ENCODE peak calls at places on chromosomes 16 and 17, in seven cellular contexts. Y, M, C, N, Q, P and A are unnamed samples. For H3K4me1 and H3K27me3, the result is how much of the 10 kb centered on the place peaks cover.

GRCh38 chr17:81349397-81350319 is 45.6 kb upstream of the BAHCC1 start:
- DNase-seq in Y (no peak), M (no peak), C (no peak), N (no peak), Q (no peak), P (no peak), A (no peak)

GRCh38 chr17:59633658-59634359 is 14.1 kb downstream of the CLTC start:
- DNase-seq in Y (no peak), M (no peak), C (no peak), N (no peak), Q (no peak), P (no peak), A (no peak)

GRCh38 chr16:68396481-68396880 is 51.8 kb downstream of the SMPD3 start:
- DNase-seq in Y (peak), M (peak), C (no peak), N (peak), Q (peak), P (no peak), A (no peak)

GRCh38 chr16:57299719-57300386 is 15.4 kb upstream of the PLLP start:
- DNase-seq in Y (peak), M (peak), C (peak), N (peak), Q (peak), P (peak), A (peak)

GRCh38 chr17:34349748-34350147 is 6.5 kb upstream of the CCL13 start:
- DNase-seq in Y (no peak), M (no peak), C (no peak), N (no peak), Q (no peak), P (no peak), A (no peak)

GRCh38 chr16:3485821-3486505 is 9.3 kb downstream of the C16orf90 start:
- DNase-seq in Y (no peak), M (no peak), C (no peak), N (no peak), Q (no peak), P (peak), A (peak)

GRCh38 chr16:82995286-82995926 is 368.6 kb downstream of the CDH13 start:
- DNase-seq in Y (no peak), M (no peak), C (no peak), N (no peak), Q (no peak), P (no peak), A (no peak)

GRCh38 chr17:83186751-83187421 is 107.5 kb downstream of the METRNL start:
- DNase-seq in Y (no peak), M (no peak), C (no peak), N (no peak), Q (no peak), P (no peak), A (no peak)

GRCh38 chr16:49463529-49463928 is 89.9 kb downstream of the C16orf78 start:
- DNase-seq in Y (no peak), M (no peak), C (peak), N (no peak), Q (no peak), P (no peak), A (no peak)

GRCh38 chr16:24980077-24980793 is 34.9 kb downstream of the ARHGAP17 start:
- DNase-seq in Y (no peak), M (no peak), C (no peak), N (peak), Q (no peak), P (no peak), A (no peak)

GRCh38 chr17:49404906-49405305 is 9.8 kb downstream of the PHB1 start:
- DNase-seq in Y (no peak), M (no peak), C (no peak), N (no peak), Q (no peak), P (no peak), A (no peak)

GRCh38 chr16:2882460-2883026 is 472 bp upstream of the FLYWCH2 start:
- DNase-seq in Y (peak), M (peak), C (peak), N (peak), Q (peak), P (peak), A (peak)

GRCh38 chr17:77371117-77371887 is 230.5 kb downstream of the SEC14L1 start:
- DNase-seq in Y (no peak), M (peak), C (no peak), N (peak), Q (no peak), P (no peak), A (no peak)

GRCh38 chr17:76272541-76273434 is 7.6 kb downstream of the UBALD2 start:
- DNase-seq in Y (no peak), M (no peak), C (no peak), N (no peak), Q (no peak), P (no peak), A (no peak)
- H3K4me1 ChIP-seq in Y (under half), M (half or more), C (under half), N (under half), Q (under half), P (under half), A (under half)

GRCh38 chr16:1331712-1332617 is 1.5 kb upstream of the BAIAP3 start:
- DNase-seq in Y (no peak), M (peak), C (no peak), N (peak), Q (peak), P (peak), A (peak)
- H3K4me3 ChIP-seq in Y (no peak), M (no peak), C (no peak), N (no peak), Q (peak), P (no peak), A (peak)

GRCh38 chr17:68294196-68294555 is 2.9 kb downstream of the ARSG start:
- DNase-seq in Y (peak), M (no peak), C (no peak), N (no peak), Q (no peak), P (peak), A (no peak)
- H3K27me3 ChIP-seq in Y (under half), M (under half), C (under half), N (under half), Q (under half), P (under half), A (under half)

GRCh38 chr16:51407199-51407598 is 256.1 kb upstream of the SALL1 start:
- DNase-seq in Y (no peak), M (no peak), C (no peak), N (no peak), Q (no peak), P (no peak), A (no peak)
- H3K4me1 ChIP-seq in Y (under half), M (under half), C (under half), N (under half), Q (under half), P (under half), A (under half)

GRCh38 chr16:85173981-85174751 is 61.9 kb upstream of the CIBAR2 start:
- DNase-seq in Y (peak), M (peak), C (no peak), N (peak), Q (no peak), P (peak), A (peak)

GRCh38 chr16:85174871-85175723 is 62.8 kb upstream of the CIBAR2 start:
- DNase-seq in Y (no peak), M (no peak), C (no peak), N (peak), Q (no peak), P (no peak), A (no peak)

GRCh38 chr16:85172465-85173071 is 60.3 kb upstream of the CIBAR2 start:
- DNase-seq in Y (peak), M (peak), C (no peak), N (peak), Q (no peak), P (peak), A (no peak)

GRCh38 chr16:85171809-85172464 is 59.7 kb upstream of the CIBAR2 start:
- DNase-seq in Y (no peak), M (peak), C (no peak), N (no peak), Q (no peak), P (no peak), A (peak)

DNA sequence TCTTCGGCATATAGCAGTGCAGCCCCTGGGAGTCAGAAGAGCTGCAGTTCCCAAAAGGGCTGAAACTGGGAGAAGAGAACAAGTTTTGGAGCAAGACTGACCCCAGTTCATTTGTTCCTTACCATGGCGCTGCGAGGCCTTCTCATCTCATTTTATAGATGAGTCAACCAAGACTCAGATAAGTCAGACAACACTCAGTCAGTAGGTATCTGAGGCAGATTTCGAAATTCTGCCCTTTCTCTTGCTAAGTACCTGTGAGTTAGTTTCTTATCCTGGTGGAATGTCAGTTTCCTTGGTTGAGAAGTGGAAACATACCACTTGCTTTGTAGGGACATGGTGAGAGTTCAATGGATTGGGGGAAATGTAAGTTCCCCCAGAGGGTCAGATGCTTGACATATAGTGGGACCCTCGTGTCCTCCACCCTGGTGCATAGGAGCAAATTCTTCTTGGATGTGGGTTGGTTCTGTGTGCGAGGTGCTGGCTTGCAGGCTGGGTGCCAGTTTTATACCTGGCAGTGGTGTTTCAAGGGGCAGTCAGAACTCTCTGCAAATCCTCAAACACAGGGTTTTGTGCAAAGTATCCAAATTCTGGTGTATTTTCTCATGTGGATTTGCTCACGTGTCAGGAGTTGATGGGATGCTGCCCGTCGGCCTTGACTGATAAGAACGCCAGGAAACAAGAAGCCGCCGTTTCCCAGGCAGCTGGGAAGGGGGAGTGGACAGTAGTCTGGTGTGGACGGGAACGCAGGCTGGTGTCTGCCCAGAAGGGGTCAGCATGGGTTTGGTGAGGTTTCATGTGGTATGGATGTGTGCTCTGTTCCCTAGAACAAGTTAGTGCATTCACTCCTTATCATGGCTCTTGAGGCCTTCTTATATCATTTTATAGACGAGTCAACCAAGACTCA is 61.1 kb upstream of the CIBAR2 start:
- DNase-seq in Y (no peak), M (peak), C (peak), N (peak), Q (no peak), P (peak), A (peak)
- H3K4me3 ChIP-seq in Y (peak), M (peak), C (no peak), N (peak), Q (no peak), P (no peak), A (no peak)

GRCh38 chr16:1485847-1486496 is 2.8 kb downstream of the PTX4 start:
- DNase-seq in Y (no peak), M (no peak), C (no peak), N (no peak), Q (no peak), P (no peak), A (peak)
- H3K27me3 ChIP-seq in Y (under half), M (under half), C (under half), N (under half), Q (under half), P (under half), A (under half)